ENCODE peak calls at places on chromosomes 2 and 18, in eight cellular contexts. P is transverse colon, Y is IMR-90, R is heart left ventricle, Z is ovary, V is gastrocnemius medialis, X is body of pancreas, J is GM12878. M is an unnamed sample. For H3K4me1 and H3K27me3, the result is how much of the 10 kb centered on the place peaks cover.

GRCh38 chr2:60106836-60107529 is 446.5 kb downstream of the BCL11A start:
- DNase-seq in J (no peak), X (peak), P (no peak), Y (no peak), R (peak), Z (no peak), V (no peak), M (no peak)

GRCh38 chr2:235170536-235171510 is 219.0 kb downstream of the SH3BP4 start:
- DNase-seq in V (no peak), J (no peak), Y (peak), P (peak), Z (no peak), X (peak), R (no peak), M (no peak)

GRCh38 chr2:106599540-106599939 is 112.4 kb downstream of the CD8B2 start:
- DNase-seq in P (no peak), J (no peak), X (no peak), V (no peak), Y (no peak), R (no peak), Z (no peak), M (no peak)

GRCh38 chr18:36849288-36850011 is 20.5 kb downstream of the KIAA1328 start:
- DNase-seq in P (no peak), X (no peak), R (no peak), V (no peak), J (no peak), Z (no peak), Y (peak), M (no peak)

GRCh38 chr2:63058149-63058741 is 7.6 kb downstream of the OTX1 start:
- DNase-seq in Z (peak), Y (peak), X (no peak), R (no peak), V (no peak), J (no peak), P (peak), M (no peak)

GRCh38 chr18:6509417-6510198 is 94.9 kb upstream of the L3MBTL4 start:
- DNase-seq in P (no peak), X (no peak), J (no peak), Z (no peak), V (no peak), R (no peak), Y (no peak), M (no peak)

GRCh38 chr2:102436284-102436683 is 13.3 kb downstream of the IL18RAP start:
- DNase-seq in J (no peak), Z (no peak), P (no peak), Y (peak), R (peak), V (no peak), X (no peak), M (no peak)

GRCh38 chr2:20994130-20994529 is 49.7 kb downstream of the APOB start:
- DNase-seq in P (no peak), Z (no peak), Y (no peak), X (no peak), R (no peak), V (no peak), J (no peak), M (no peak)

GRCh38 chr2:98388081-98388480 is 41.8 kb downstream of the CNGA3 start:
- DNase-seq in V (no peak), X (no peak), R (no peak), P (no peak), Y (no peak), Z (no peak), J (no peak), M (no peak)

GRCh38 chr18:59273936-59274928 is 978 bp upstream of the RAX start:
- DNase-seq in Z (no peak), V (no peak), X (no peak), R (no peak), Y (no peak), J (no peak), P (no peak), M (no peak)

GRCh38 chr2:8297376-8298213 is 384.3 kb upstream of the ID2 start:
- DNase-seq in Y (no peak), Z (no peak), P (no peak), R (no peak), V (no peak), J (no peak), X (no peak), M (no peak)

GRCh38 chr2:152409691-152410597 is 75.0 kb downstream of the FMNL2 start:
- DNase-seq in R (no peak), Z (no peak), X (peak), Y (peak), V (peak), P (no peak), J (no peak), M (no peak)

GRCh38 chr2:21469564-21469963 is 345.8 kb downstream of the TDRD15 start:
- DNase-seq in Z (no peak), V (no peak), R (no peak), J (no peak), P (no peak), Y (no peak), X (no peak), M (no peak)

GRCh38 chr2:238130111-238130695 is 8.3 kb upstream of the KLHL30 start:
- DNase-seq in R (no peak), X (no peak), P (no peak), Y (no peak), V (no peak), Z (no peak), J (no peak), M (no peak)

GRCh38 chr2:226420646-226421045 is 379.0 kb downstream of the IRS1 start:
- DNase-seq in J (no peak), R (no peak), V (no peak), Y (peak), Z (no peak), P (no peak), X (no peak), M (no peak)

GRCh38 chr2:46339676-46340459 is 42.7 kb downstream of the EPAS1 start:
- DNase-seq in R (peak), J (no peak), Y (peak), P (no peak), X (peak), V (no peak), Z (peak), M (no peak)

GRCh38 chr2:85653996-85654395 is 14.0 kb downstream of the SFTPB start:
- DNase-seq in J (no peak), Z (no peak), R (no peak), P (no peak), X (no peak), Y (no peak), V (no peak), M (no peak)

GRCh38 chr2:233865838-233866237 is 2.3 kb downstream of the MSL3B start:
- DNase-seq in Z (no peak), V (no peak), J (no peak), Y (no peak), R (no peak), P (no peak), X (no peak), M (no peak)

GRCh38 chr2:36367497-36368353 is 12.1 kb downstream of the CRIM1 start:
- DNase-seq in V (no peak), Y (no peak), Z (no peak), J (no peak), R (no peak), P (no peak), X (no peak), M (no peak)
- H3K4me1 ChIP-seq in V (half or more), Y (under half), Z (under half), J (under half), R (half or more), P (half or more), X (under half), M (under half)

DNA sequence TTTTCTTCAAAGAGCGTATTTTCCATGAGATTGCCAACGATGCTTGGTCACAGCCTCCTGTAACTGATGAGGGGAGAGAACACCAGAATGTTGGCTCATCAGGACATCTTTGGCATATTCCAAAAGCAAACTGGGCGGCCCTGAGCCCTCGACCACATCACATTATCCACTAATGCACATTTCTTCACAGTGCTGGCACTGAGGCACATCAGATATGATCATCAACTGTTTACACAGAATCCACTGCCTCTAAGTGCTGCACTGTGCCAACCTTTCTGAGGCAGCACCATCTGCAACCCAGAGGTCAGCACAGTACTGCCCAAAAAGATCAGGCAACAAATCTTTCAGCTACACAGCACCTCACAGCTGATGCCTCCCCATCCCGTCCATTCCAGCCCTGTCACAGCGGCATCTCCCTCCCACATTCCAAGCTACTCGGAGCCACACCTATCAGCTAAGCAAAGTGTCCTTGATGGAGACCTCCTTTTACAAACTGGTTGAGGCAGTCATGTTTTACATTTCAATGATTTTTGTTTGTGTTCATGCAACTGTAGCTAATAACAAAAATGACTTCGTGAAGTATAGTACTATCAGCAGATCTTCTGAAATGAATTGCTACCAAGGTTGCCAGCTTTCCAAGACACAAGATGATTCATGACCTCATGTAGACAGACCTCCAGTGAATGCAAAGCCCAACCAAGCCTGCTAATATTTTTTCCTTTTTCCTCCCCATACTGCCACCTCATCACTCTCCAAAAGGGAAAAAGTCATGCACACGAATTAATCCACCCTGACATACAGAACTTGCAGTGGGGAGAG is 32.3 kb downstream of the MYO5B start:
- DNase-seq in P (no peak), X (no peak), Z (no peak), V (no peak), J (no peak), Y (no peak), R (no peak), M (no peak)
- H3K27me3 ChIP-seq in P (under half), X (under half), Z (under half), V (under half), J (under half), Y (under half), R (under half), M (under half)

GRCh38 chr2:27409321-27410073 is at the start of gene PPM1G:
- DNase-seq in X (peak), Y (peak), P (peak), Z (peak), R (peak), V (peak), J (peak), M (peak)
- TF ChIP-seq POLR2A in X (peak), Y (peak), P (peak), Z (peak), R (no peak), V (peak), J (peak), M (peak)

DNA sequence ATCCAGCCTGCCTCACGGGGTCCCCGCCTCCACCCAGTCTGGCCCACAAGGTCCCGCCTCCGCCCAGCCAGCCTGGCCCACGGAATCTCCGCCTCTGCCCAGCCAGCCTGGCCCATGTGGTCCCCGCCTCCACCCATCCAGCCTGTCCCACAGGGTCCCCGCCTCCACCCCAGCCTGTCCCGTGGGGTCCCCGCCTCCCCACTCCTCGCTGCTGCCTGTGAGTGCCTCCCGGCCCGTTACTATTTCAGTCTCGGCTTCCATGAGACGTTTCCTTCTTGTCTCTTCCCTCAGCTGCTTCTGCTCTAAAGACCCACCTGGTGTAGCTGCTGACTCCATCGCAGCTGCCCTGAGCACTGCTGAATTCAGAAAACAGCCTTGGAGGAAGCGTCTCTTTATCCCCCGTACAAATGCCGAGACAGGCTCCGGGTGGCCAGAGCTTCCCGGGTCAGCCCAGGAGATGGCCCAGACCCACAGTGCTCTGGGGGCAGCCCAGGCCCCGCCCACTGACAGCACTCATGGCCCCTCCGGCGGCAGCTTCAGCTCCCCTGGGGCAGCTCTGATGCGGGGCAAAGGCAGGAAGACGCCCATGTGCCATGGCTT is 69.8 kb downstream of the NFATC1 start:
- DNase-seq in P (peak), Z (no peak), Y (no peak), R (peak), V (no peak), J (peak), X (no peak), M (no peak)
- H3K4me1 ChIP-seq in P (under half), Z (under half), Y (under half), R (under half), V (under half), J (under half), X (under half), M (under half)

GRCh38 chr2:1871171-1871570 is 126.9 kb upstream of the PXDN start:
- DNase-seq in R (no peak), Y (no peak), Z (no peak), X (no peak), P (no peak), J (no peak), V (no peak), M (no peak)
- H3K27me3 ChIP-seq in R (under half), Y (under half), Z (under half), X (under half), P (under half), J (under half), V (under half), M (under half)

M was measured in Peyer's patch.